ENCODE peak calls at places on chromosomes 11 and 22, in nine cellular contexts. T is fibroblast of lung, U is SK-N-SH, Q is GM12878, K is adrenal gland, J is heart left ventricle, O is transverse colon, I is A549, E is upper lobe of left lung. M is an unnamed sample.

GRCh38 chr22:46969491-46969890 is 207.0 kb downstream of the TBC1D22A start:
- DNase-seq in J (no peak), K (no peak), I (no peak), T (no peak), E (no peak), U (no peak), Q (peak; percentile 69), O (no peak), M (no peak)

GRCh38 chr22:21807545-21807944 is 59.9 kb downstream of the MAPK1 start:
- DNase-seq in O (no peak), I (no peak), U (peak; percentile 49), E (no peak), Q (no peak), J (no peak), T (no peak), K (no peak), M (no peak)

GRCh38 chr11:69437001-69437875 is 44.2 kb upstream of the LINC01488 start:
- DNase-seq in K (no peak), T (no peak), Q (no peak), E (peak; percentile 87), I (peak; percentile 73), U (no peak), O (no peak), J (peak; percentile 13), M (no peak)

GRCh38 chr11:94539420-94539819 is 4.3 kb upstream of the FUT4 start:
- DNase-seq in J (no peak), U (no peak), T (no peak), Q (no peak), I (no peak), K (no peak), E (no peak), O (peak; percentile 66), M (peak; percentile 31)

GRCh38 chr11:2525941-2526807 is 81.4 kb downstream of the KCNQ1 start:
- DNase-seq in I (no peak), K (peak; percentile 7), U (no peak), T (no peak), O (peak; percentile 46), Q (no peak), J (no peak), E (peak; percentile 72), M (peak; percentile 40)

GRCh38 chr11:72703281-72704008 is 29.2 kb upstream of the PDE2A start:
- DNase-seq in Q (no peak), I (no peak), E (peak; percentile 84), T (peak; percentile 83), J (peak; percentile 92), U (no peak), K (no peak), O (no peak), M (peak; percentile 75)

GRCh38 chr11:69310934-69311766 is 17.2 kb downstream of the MYEOV start:
- DNase-seq in E (no peak), K (no peak), U (no peak), Q (peak; percentile 21), I (no peak), O (no peak), J (no peak), T (no peak), M (peak; percentile 16)

GRCh38 chr11:103736323-103736722 is 300.1 kb upstream of the DDI1 start:
- DNase-seq in O (no peak), U (no peak), Q (no peak), T (no peak), I (no peak), K (no peak), J (no peak), E (no peak), M (no peak)

GRCh38 chr22:45671051-45671782 is 417 bp upstream of the ATXN10 start:
- DNase-seq in U (peak; percentile 94), Q (no peak), I (no peak), T (no peak), E (peak; percentile 19), O (peak; percentile 16), K (peak; percentile 16), J (peak; percentile 31), M (peak; percentile 50)

GRCh38 chr22:45676024-45676423 is 4.4 kb downstream of the ATXN10 start:
- DNase-seq in I (no peak), K (no peak), E (no peak), Q (no peak), U (no peak), O (no peak), J (no peak), T (no peak), M (no peak)

GRCh38 chr22:45672564-45673481 is 1.2 kb downstream of the ATXN10 start:
- DNase-seq in O (no peak), T (no peak), K (no peak), E (no peak), Q (no peak), I (no peak), J (no peak), U (no peak), M (no peak)

GRCh38 chr22:45671783-45672563 is at the start of gene ATXN10:
- DNase-seq in U (peak; percentile 80), O (peak; percentile 56), J (peak; percentile 76), E (peak; percentile 94), Q (no peak), T (peak; percentile 71), K (peak; percentile 63), I (peak; percentile 66), M (peak; percentile 72)

DNA sequence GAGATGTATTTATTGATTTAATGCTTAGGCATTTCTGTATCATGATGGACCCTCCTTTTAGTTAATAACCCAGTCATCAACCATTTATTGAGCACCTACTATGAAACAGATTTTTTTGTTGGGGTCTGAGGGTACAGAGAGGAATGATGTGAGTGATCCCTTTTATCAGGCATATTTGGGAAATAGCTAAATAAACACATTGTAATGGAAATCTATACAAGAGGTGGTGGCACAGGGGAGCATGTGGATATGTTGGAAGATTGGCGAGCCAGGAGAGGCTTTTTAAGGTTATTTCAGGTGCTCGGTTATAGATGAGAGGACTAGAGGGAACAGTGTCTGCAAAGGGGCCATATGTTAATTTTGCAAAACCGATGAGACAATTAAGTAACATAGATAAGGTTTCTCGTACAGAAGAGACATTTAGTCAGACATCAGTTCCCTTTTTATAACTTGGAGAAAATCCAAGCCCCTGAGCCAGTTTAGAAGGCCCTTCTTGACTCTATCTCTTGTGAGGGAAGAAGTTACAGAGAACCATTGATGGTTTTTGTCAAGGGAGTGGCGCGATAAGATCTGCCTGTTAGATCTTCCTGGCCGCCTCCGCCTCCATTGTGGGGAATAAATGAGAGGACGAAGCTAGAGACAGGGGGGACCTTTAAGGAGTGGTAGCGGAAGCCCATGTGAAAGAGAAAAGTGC is 2.0 kb downstream of the ATXN10 start:
- DNase-seq in O (no peak), Q (no peak), E (no peak), K (no peak), U (no peak), T (no peak), I (no peak), J (no peak), M (no peak)
- H3K4me3 ChIP-seq in O (no peak overlapping the region), Q (peak overlapping the region; percentile 96), E (no peak overlapping the region), K (no peak overlapping the region), U (peak overlapping the region; percentile 79), T (peak overlapping the region; percentile 76), I (peak overlapping the region; percentile 95), J (peak overlapping the region; percentile 87), M (no peak overlapping the region)

DNA sequence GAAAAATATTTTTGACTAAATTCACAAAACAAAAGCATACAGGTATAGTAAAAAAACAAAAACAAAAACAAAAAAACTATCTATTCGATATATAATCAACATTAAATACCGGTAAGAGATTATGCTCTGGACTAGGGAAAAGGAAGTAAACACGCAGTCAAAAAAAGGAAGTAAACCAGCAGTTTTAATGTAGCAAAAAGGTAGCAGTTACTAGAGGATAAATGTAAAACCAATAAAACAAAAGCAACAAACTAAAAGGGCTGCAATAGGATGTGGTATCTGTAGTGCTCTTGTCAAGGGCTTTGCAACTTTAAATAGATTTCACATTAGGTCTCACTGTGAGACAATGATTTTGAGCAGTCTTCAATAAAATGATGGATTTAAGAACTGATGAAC is 2.4 kb downstream of the TRIM22 start:
- DNase-seq in T (no peak), U (no peak), Q (no peak), K (no peak), I (no peak), E (no peak), J (no peak), O (no peak), M (no peak)
- TF ChIP-seq CTCF in T (no peak), U (no peak), Q (no peak), K (no peak), I (no peak), E (no peak), J (no peak), O (no peak), M (no peak)

GRCh38 chr11:101357771-101358170 is 226.0 kb downstream of the TRPC6 start:
- DNase-seq in U (no peak), K (no peak), E (no peak), I (no peak), J (no peak), Q (no peak), O (no peak), T (no peak), M (no peak)

GRCh38 chr11:101363706-101364275 is 220.0 kb downstream of the TRPC6 start:
- DNase-seq in Q (no peak), E (no peak), U (no peak), J (no peak), K (no peak), O (no peak), T (no peak), I (no peak), M (no peak)

DNA sequence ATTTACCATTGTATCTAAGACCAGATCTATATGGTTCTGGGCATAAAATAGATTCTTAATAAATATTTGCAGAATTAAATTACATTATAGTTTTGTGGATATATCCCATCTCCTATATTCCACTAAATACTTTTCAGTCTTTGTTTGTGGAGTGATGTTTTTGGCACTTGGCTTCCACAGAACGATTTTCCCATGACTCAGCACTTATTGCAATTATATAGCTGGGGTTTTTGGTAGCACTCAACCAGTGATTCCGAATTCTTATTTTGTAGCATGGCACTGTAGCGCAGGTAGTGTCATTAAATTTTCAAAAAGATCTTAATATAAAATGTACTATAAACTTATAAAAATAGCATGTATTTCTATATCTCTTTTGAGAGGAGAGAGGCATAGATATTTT is 221.2 kb downstream of the TRPC6 start:
- DNase-seq in O (no peak), J (no peak), K (no peak), T (no peak), E (no peak), Q (no peak), I (no peak), U (no peak), M (no peak)
- H3K9me3 ChIP-seq in O (no peaks in the 10 kb centered on the region), J (peaks cover 40% of the 10 kb centered on the region), K (no peaks in the 10 kb centered on the region), T (no peaks in the 10 kb centered on the region), E (no peaks in the 10 kb centered on the region), Q (no peaks in the 10 kb centered on the region), I (no peaks in the 10 kb centered on the region), U (no peaks in the 10 kb centered on the region), M (no peaks in the 10 kb centered on the region)

GRCh38 chr22:32410459-32410858 is 1.6 kb downstream of the RTCB start:
- DNase-seq in U (no peak), I (no peak), E (no peak), J (no peak), O (no peak), Q (no peak), T (no peak), K (no peak), M (no peak)

GRCh38 chr22:32413715-32414114 is 1.7 kb upstream of the RTCB start:
- DNase-seq in U (peak; percentile 34), K (no peak), O (no peak), T (peak; percentile 49), Q (no peak), E (no peak), J (no peak), I (peak; percentile 18), M (no peak)

GRCh38 chr22:32409977-32410376 is 2.1 kb downstream of the RTCB start:
- DNase-seq in Q (no peak), E (no peak), I (no peak), T (no peak), U (no peak), O (peak; percentile 68), K (no peak), J (no peak), M (peak; percentile 59)

GRCh38 chr22:32411388-32411787 is 659 bp downstream of the RTCB start:
- DNase-seq in E (no peak), K (no peak), T (peak; percentile 10), O (peak; percentile 9), I (no peak), J (no peak), U (peak; percentile 12), Q (no peak), M (no peak)

GRCh38 chr22:32411829-32412592 is at the start of gene RTCB:
- DNase-seq in U (peak; percentile 83), I (peak; percentile 89), Q (peak; percentile 80), K (peak; percentile 92), J (peak; percentile 96), T (peak; percentile 95), O (peak; percentile 94), E (peak; percentile 91), M (peak; percentile 92)
- H3K4me3 ChIP-seq in U (peak within 1 kb of the TSS; percentile 90), I (peak within 1 kb of the TSS; percentile 74), Q (peak within 1 kb of the TSS; percentile 81), K (peak within 1 kb of the TSS; percentile 52), J (peak within 1 kb of the TSS; percentile 93), T (peak within 1 kb of the TSS; percentile 91), O (peak within 1 kb of the TSS; percentile 73), E (peak within 1 kb of the TSS; percentile 90), M (peak within 1 kb of the TSS; percentile 99)

M was measured in mucosa of descending colon.